ENCODE peak calls at places on chromosomes 5 and 9, in eight cellular contexts. One of them, this sample, is unnamed.

GRCh38 chr9:127954831-127955293 is 17.2 kb upstream of the DPM2 start:
- DNase-seq in right cardiac atrium: no peak
- DNase-seq in mammary epithelial cell: no peak
- DNase-seq in heart left ventricle: no peak
- DNase-seq in brain microvascular endothelial cell: no peak
- DNase-seq in psoas muscle: no peak
- DNase-seq in colonic mucosa: no peak
- DNase-seq in SJCRH30: no peak
- DNase-seq in this sample: no peak

GRCh38 chr5:1104327-1105006 is 7.4 kb downstream of the SLC12A7 start:
- DNase-seq in mammary epithelial cell: no peak
- DNase-seq in brain microvascular endothelial cell: no peak
- DNase-seq in SJCRH30: no peak
- DNase-seq in heart left ventricle: no peak
- DNase-seq in colonic mucosa: no peak
- DNase-seq in psoas muscle: no peak
- DNase-seq in right cardiac atrium: no peak
- DNase-seq in this sample: no peak

GRCh38 chr5:89584339-89584956 is 701.5 kb upstream of the MEF2C start:
- DNase-seq in brain microvascular endothelial cell: peak; percentile 71
- DNase-seq in right cardiac atrium: no peak
- DNase-seq in psoas muscle: no peak
- DNase-seq in SJCRH30: no peak
- DNase-seq in heart left ventricle: no peak
- DNase-seq in mammary epithelial cell: peak; percentile 88
- DNase-seq in colonic mucosa: no peak
- DNase-seq in this sample: no peak

GRCh38 chr9:99216073-99216472 is 5.7 kb downstream of the ALG2 start:
- DNase-seq in SJCRH30: no peak
- DNase-seq in mammary epithelial cell: no peak
- DNase-seq in psoas muscle: no peak
- DNase-seq in right cardiac atrium: no peak
- DNase-seq in brain microvascular endothelial cell: no peak
- DNase-seq in colonic mucosa: no peak
- DNase-seq in heart left ventricle: no peak
- DNase-seq in this sample: no peak

GRCh38 chr5:123120197-123120596 is 31.2 kb downstream of the PRDM6 start:
- DNase-seq in mammary epithelial cell: no peak
- DNase-seq in colonic mucosa: no peak
- DNase-seq in brain microvascular endothelial cell: no peak
- DNase-seq in psoas muscle: no peak
- DNase-seq in SJCRH30: peak; percentile 29
- DNase-seq in heart left ventricle: no peak
- DNase-seq in right cardiac atrium: no peak
- DNase-seq in this sample: no peak

GRCh38 chr5:145937432-145938250 is 1.3 kb downstream of the SH3RF2 start:
- DNase-seq in SJCRH30: no peak
- DNase-seq in right cardiac atrium: no peak
- DNase-seq in heart left ventricle: no peak
- DNase-seq in brain microvascular endothelial cell: no peak
- DNase-seq in mammary epithelial cell: peak; percentile 93
- DNase-seq in psoas muscle: no peak
- DNase-seq in colonic mucosa: peak; percentile 65
- DNase-seq in this sample: no peak

GRCh38 chr5:1439388-1440097 is 5.7 kb downstream of the SLC6A3 start:
- DNase-seq in right cardiac atrium: no peak
- DNase-seq in SJCRH30: peak; percentile 17
- DNase-seq in heart left ventricle: no peak
- DNase-seq in mammary epithelial cell: no peak
- DNase-seq in colonic mucosa: no peak
- DNase-seq in brain microvascular endothelial cell: no peak
- DNase-seq in psoas muscle: no peak
- DNase-seq in this sample: no peak

GRCh38 chr9:36151306-36152210 is 15.0 kb downstream of the GLIPR2 start:
- DNase-seq in brain microvascular endothelial cell: peak; percentile 61
- DNase-seq in colonic mucosa: peak; percentile 57
- DNase-seq in right cardiac atrium: peak; percentile 79
- DNase-seq in SJCRH30: no peak
- DNase-seq in heart left ventricle: peak; percentile 80
- DNase-seq in psoas muscle: peak; percentile 54
- DNase-seq in mammary epithelial cell: no peak
- DNase-seq in this sample: peak; percentile 57

GRCh38 chr5:124685404-124685930 is 61.0 kb downstream of the ZNF608 start:
- DNase-seq in mammary epithelial cell: no peak
- DNase-seq in heart left ventricle: no peak
- DNase-seq in colonic mucosa: no peak
- DNase-seq in psoas muscle: no peak
- DNase-seq in right cardiac atrium: no peak
- DNase-seq in SJCRH30: no peak
- DNase-seq in brain microvascular endothelial cell: no peak
- DNase-seq in this sample: no peak

GRCh38 chr5:352639-353598 is 31.4 kb downstream of the AHRR start:
- DNase-seq in colonic mucosa: no peak
- DNase-seq in psoas muscle: no peak
- DNase-seq in SJCRH30: no peak
- DNase-seq in mammary epithelial cell: no peak
- DNase-seq in heart left ventricle: no peak
- DNase-seq in right cardiac atrium: no peak
- DNase-seq in brain microvascular endothelial cell: no peak
- DNase-seq in this sample: no peak

GRCh38 chr5:125607018-125607417 is 816.2 kb upstream of the GRAMD2B start:
- DNase-seq in brain microvascular endothelial cell: peak; percentile 81
- DNase-seq in right cardiac atrium: no peak
- DNase-seq in colonic mucosa: no peak
- DNase-seq in mammary epithelial cell: no peak
- DNase-seq in heart left ventricle: no peak
- DNase-seq in psoas muscle: no peak
- DNase-seq in SJCRH30: no peak
- DNase-seq in this sample: no peak

GRCh38 chr5:59845733-59846132 is 47.8 kb downstream of the PDE4D start:
- DNase-seq in heart left ventricle: no peak
- DNase-seq in right cardiac atrium: no peak
- DNase-seq in psoas muscle: no peak
- DNase-seq in SJCRH30: no peak
- DNase-seq in brain microvascular endothelial cell: peak; percentile 63
- DNase-seq in colonic mucosa: no peak
- DNase-seq in mammary epithelial cell: peak; percentile 4
- DNase-seq in this sample: no peak

GRCh38 chr5:73692166-73692640 is 66.2 kb downstream of the ARHGEF28 start:
- DNase-seq in SJCRH30: no peak
- DNase-seq in mammary epithelial cell: peak; percentile 86
- DNase-seq in heart left ventricle: no peak
- DNase-seq in colonic mucosa: no peak
- DNase-seq in psoas muscle: no peak
- DNase-seq in right cardiac atrium: no peak
- DNase-seq in brain microvascular endothelial cell: peak; percentile 80
- DNase-seq in this sample: no peak

GRCh38 chr5:125125031-125125823 is 378.8 kb upstream of the ZNF608 start:
- DNase-seq in mammary epithelial cell: no peak
- DNase-seq in right cardiac atrium: no peak
- DNase-seq in psoas muscle: no peak
- DNase-seq in brain microvascular endothelial cell: no peak
- DNase-seq in colonic mucosa: no peak
- DNase-seq in heart left ventricle: no peak
- DNase-seq in SJCRH30: no peak
- DNase-seq in this sample: no peak

GRCh38 chr5:132839426-132840301 is 9.2 kb upstream of the SHROOM1 start:
- DNase-seq in mammary epithelial cell: peak; percentile 73
- DNase-seq in brain microvascular endothelial cell: peak; percentile 42
- DNase-seq in psoas muscle: no peak
- DNase-seq in heart left ventricle: no peak
- DNase-seq in right cardiac atrium: no peak
- DNase-seq in SJCRH30: no peak
- DNase-seq in colonic mucosa: peak; percentile 63
- DNase-seq in this sample: no peak

GRCh38 chr5:78779771-78780616 is 131.4 kb upstream of the LHFPL2 start:
- DNase-seq in brain microvascular endothelial cell: peak; percentile 66
- DNase-seq in mammary epithelial cell: peak; percentile 79
- DNase-seq in colonic mucosa: no peak
- DNase-seq in right cardiac atrium: no peak
- DNase-seq in psoas muscle: no peak
- DNase-seq in heart left ventricle: peak; percentile 59
- DNase-seq in SJCRH30: peak; percentile 93
- DNase-seq in this sample: no peak

DNA sequence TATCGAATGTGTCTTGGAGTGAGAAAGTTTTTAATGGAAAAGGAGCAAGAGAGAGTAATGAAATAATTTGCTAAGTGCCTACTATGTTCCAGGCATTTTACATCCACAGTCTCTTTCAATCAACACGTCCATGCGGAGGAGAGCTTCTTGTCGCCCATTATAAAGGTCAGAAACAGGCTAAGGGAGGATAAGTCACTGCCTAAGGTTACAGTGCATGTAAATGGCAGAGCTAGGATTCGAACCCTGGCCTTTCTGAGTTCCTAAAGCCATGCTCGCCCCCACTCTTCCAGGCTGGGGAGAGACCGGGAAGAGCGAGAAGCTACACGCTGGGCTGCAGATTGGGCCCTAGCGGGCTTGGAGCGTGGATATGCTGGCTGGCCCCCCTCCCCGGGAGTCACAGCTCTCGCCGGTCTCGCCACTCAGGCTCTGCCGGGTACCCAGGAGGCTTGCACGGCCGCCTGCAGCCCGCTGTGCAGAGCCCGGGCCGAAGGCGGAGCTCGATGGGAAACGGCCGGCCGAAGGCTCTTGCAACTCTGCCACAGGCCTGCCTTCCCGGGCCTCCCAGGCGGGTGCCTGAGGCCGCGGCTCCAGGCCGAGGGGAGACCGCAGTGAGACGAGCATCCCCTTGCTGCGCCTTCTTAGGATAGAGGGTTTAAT is 775 bp upstream of the LHX2 start:
- DNase-seq in colonic mucosa: no peak
- DNase-seq in heart left ventricle: no peak
- DNase-seq in mammary epithelial cell: no peak
- DNase-seq in right cardiac atrium: peak; percentile 57
- DNase-seq in SJCRH30: no peak
- DNase-seq in brain microvascular endothelial cell: no peak
- DNase-seq in psoas muscle: no peak
- DNase-seq in this sample: no peak
- H3K27me3 ChIP-seq in colonic mucosa: peaks cover 98% of the 10 kb centered on the region
- H3K27me3 ChIP-seq in heart left ventricle: peaks cover 89% of the 10 kb centered on the region
- H3K27me3 ChIP-seq in mammary epithelial cell: peaks cover 91% of the 10 kb centered on the region
- H3K27me3 ChIP-seq in right cardiac atrium: no peaks in the 10 kb centered on the region
- H3K27me3 ChIP-seq in SJCRH30: peaks cover 8% of the 10 kb centered on the region
- H3K27me3 ChIP-seq in brain microvascular endothelial cell: peaks cover 95% of the 10 kb centered on the region
- H3K27me3 ChIP-seq in psoas muscle: no peaks in the 10 kb centered on the region
- H3K27me3 ChIP-seq in this sample: peaks cover 94% of the 10 kb centered on the region

DNA sequence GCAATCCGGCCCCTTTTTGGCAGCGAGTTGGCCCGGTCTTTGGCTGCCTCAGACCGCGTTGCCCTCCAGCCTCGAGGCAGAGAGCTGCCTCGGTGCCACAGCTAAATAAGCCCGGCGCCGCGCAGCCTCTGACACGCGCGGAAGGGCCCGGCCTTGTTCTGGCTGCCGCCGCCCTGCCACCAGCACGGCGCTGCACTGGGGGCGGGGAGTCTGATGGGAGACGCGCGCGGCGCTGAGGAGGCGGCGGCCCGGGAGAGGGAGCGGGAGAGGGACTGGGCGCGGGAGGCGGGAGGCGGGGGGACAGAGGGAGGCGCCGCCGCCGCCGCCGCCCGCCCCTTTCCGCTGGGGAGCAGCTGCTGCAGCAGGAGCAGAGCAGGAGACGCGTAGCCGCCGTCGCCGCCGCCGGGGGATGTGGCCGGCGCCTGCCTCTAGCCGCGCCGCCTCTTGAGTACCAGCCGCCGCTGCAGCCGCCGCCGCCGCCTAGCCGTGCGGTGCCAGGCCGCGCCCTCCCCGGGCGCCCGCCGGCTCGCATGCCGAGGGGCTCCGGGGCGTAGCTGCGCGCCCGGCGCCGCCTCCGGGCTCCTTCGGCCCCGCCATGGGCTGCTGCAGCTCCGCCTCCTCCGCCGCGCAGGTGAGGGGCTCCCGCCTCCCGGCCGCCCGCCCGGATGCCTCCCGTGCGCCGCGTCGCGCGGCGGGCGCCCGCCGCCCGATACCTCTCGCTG is at the start of gene SLC44A1:
- DNase-seq in SJCRH30: peak; percentile 97
- DNase-seq in colonic mucosa: peak; percentile 98
- DNase-seq in mammary epithelial cell: peak; percentile 97
- DNase-seq in psoas muscle: peak; percentile 99
- DNase-seq in heart left ventricle: peak; percentile 99
- DNase-seq in brain microvascular endothelial cell: peak; percentile 89
- DNase-seq in right cardiac atrium: peak; percentile 99
- DNase-seq in this sample: peak; percentile 97
- H3K27me3 ChIP-seq in SJCRH30: no peaks in the 10 kb centered on the region
- H3K27me3 ChIP-seq in colonic mucosa: no peaks in the 10 kb centered on the region
- H3K27me3 ChIP-seq in mammary epithelial cell: peaks cover 2% of the 10 kb centered on the region
- H3K27me3 ChIP-seq in psoas muscle: no peaks in the 10 kb centered on the region
- H3K27me3 ChIP-seq in heart left ventricle: no peaks in the 10 kb centered on the region
- H3K27me3 ChIP-seq in brain microvascular endothelial cell: no peaks in the 10 kb centered on the region
- H3K27me3 ChIP-seq in right cardiac atrium: no peaks in the 10 kb centered on the region
- H3K27me3 ChIP-seq in this sample: no peaks in the 10 kb centered on the region

DNA sequence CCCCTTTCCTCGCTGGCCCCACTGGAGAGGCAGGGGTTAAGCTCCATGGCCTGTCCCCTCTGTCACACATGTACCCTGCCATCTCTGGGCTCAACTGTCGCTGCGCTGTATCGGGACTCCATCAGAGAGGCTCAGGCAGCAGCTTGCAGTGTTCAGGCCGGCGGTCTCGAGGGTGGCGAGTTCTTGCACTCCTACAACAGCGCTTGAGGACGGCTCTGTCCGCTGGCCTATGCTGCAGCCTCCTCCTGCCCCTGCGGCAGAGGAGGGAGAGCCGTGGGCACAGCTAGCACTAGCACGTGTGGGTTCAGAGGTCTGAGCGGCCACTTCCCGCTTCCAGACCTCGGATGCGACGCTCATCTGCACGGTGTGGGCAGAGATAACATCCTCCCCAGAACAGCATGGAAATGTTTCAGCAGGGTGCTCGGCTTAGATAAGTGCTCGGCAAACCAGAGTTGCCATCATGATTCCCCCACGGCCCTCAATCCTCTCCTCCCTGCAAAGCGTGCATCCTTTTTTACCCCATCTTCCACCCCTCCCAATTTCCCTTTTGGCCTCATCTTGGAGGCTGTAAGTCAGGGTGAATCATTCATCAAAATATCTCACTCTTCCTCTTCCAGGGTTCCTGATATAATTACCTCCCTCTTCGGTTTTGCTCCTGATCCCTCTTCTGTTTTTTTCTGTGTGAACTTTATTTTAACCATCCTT is 41.9 kb upstream of the FUBP3 start:
- DNase-seq in right cardiac atrium: no peak
- DNase-seq in brain microvascular endothelial cell: no peak
- DNase-seq in heart left ventricle: no peak
- DNase-seq in mammary epithelial cell: no peak
- DNase-seq in psoas muscle: no peak
- DNase-seq in SJCRH30: no peak
- DNase-seq in colonic mucosa: no peak
- DNase-seq in this sample: no peak
- H3K27me3 ChIP-seq in right cardiac atrium: no peaks in the 10 kb centered on the region
- H3K27me3 ChIP-seq in brain microvascular endothelial cell: no peaks in the 10 kb centered on the region
- H3K27me3 ChIP-seq in heart left ventricle: no peaks in the 10 kb centered on the region
- H3K27me3 ChIP-seq in mammary epithelial cell: no peaks in the 10 kb centered on the region
- H3K27me3 ChIP-seq in psoas muscle: no peaks in the 10 kb centered on the region
- H3K27me3 ChIP-seq in SJCRH30: peaks cover 5% of the 10 kb centered on the region
- H3K27me3 ChIP-seq in colonic mucosa: peaks cover 47% of the 10 kb centered on the region
- H3K27me3 ChIP-seq in this sample: no peaks in the 10 kb centered on the region

DNA sequence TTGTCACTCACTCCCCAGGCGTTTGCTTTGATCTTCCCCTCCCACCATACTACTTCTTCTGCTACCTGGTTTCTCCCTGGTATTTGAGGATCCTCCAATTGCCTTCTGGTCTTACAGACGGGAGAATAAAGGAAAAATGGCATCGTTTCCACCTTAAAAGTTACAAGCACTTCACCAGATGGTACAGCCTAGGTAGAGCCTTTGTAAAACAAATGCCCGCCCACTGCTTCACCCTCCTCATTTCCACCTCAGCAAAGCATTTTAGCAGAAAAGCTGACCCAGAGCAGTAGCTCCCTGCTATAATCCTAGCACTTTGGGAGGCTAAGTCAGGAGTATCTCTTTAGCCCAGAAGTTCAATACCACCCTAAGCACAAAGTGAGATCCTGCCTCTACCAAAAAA is 5.1 kb upstream of the ANXA2R start:
- DNase-seq in SJCRH30: no peak
- DNase-seq in psoas muscle: no peak
- DNase-seq in heart left ventricle: no peak
- DNase-seq in right cardiac atrium: no peak
- DNase-seq in mammary epithelial cell: no peak
- DNase-seq in brain microvascular endothelial cell: no peak
- DNase-seq in colonic mucosa: no peak
- DNase-seq in this sample: no peak
- H3K27me3 ChIP-seq in SJCRH30: no peaks in the 10 kb centered on the region
- H3K27me3 ChIP-seq in psoas muscle: no peaks in the 10 kb centered on the region
- H3K27me3 ChIP-seq in heart left ventricle: peaks cover 7% of the 10 kb centered on the region
- H3K27me3 ChIP-seq in right cardiac atrium: no peaks in the 10 kb centered on the region
- H3K27me3 ChIP-seq in mammary epithelial cell: no peaks in the 10 kb centered on the region
- H3K27me3 ChIP-seq in brain microvascular endothelial cell: no peaks in the 10 kb centered on the region
- H3K27me3 ChIP-seq in colonic mucosa: no peaks in the 10 kb centered on the region
- H3K27me3 ChIP-seq in this sample: no peaks in the 10 kb centered on the region

This sample was measured in adrenal gland.